ENCODE peak calls at places on chromosomes 5 and 9, in ten cellular contexts. One of them, this sample, is unnamed.

GRCh38 chr5:472076-472655 is 29.2 kb downstream of the EXOC3 start:
- DNase-seq in anterior cingulate cortex: no peak
- DNase-seq in T-helper 2 cell: peak
- DNase-seq in AG09319: no peak
- DNase-seq in mesenchymal stem cell: peak
- DNase-seq in NCI-H2081 treated with DMSO at 0.1 percent for 48 hours: no peak
- DNase-seq in lower leg skin: no peak
- DNase-seq in heart left ventricle: peak
- DNase-seq in activated CD8-positive, alpha-beta memory T cell treated with anti-CD3 and anti-CD28 coated beads, Interleukin-2, amount 50 U/mL, for 4 hours: no peak
- DNase-seq in fibroblast of lung: no peak
- DNase-seq in this sample: no peak

GRCh38 chr5:92836861-92837755 is 743.9 kb downstream of the NR2F1-AS1 start:
- DNase-seq in AG09319: no peak
- DNase-seq in anterior cingulate cortex: no peak
- DNase-seq in lower leg skin: no peak
- DNase-seq in fibroblast of lung: peak
- DNase-seq in T-helper 2 cell: no peak
- DNase-seq in NCI-H2081 treated with DMSO at 0.1 percent for 48 hours: no peak
- DNase-seq in heart left ventricle: no peak
- DNase-seq in activated CD8-positive, alpha-beta memory T cell treated with anti-CD3 and anti-CD28 coated beads, Interleukin-2, amount 50 U/mL, for 4 hours: no peak
- DNase-seq in mesenchymal stem cell: no peak
- DNase-seq in this sample: no peak

GRCh38 chr5:76196457-76196856 is 113.3 kb downstream of the SV2C start:
- DNase-seq in NCI-H2081 treated with DMSO at 0.1 percent for 48 hours: no peak
- DNase-seq in AG09319: no peak
- DNase-seq in T-helper 2 cell: no peak
- DNase-seq in activated CD8-positive, alpha-beta memory T cell treated with anti-CD3 and anti-CD28 coated beads, Interleukin-2, amount 50 U/mL, for 4 hours: no peak
- DNase-seq in lower leg skin: no peak
- DNase-seq in fibroblast of lung: no peak
- DNase-seq in heart left ventricle: no peak
- DNase-seq in mesenchymal stem cell: no peak
- DNase-seq in anterior cingulate cortex: no peak
- DNase-seq in this sample: no peak

GRCh38 chr5:151580858-151581257 is 10.3 kb downstream of the FAT2 start:
- DNase-seq in lower leg skin: no peak
- DNase-seq in T-helper 2 cell: no peak
- DNase-seq in mesenchymal stem cell: no peak
- DNase-seq in AG09319: no peak
- DNase-seq in anterior cingulate cortex: no peak
- DNase-seq in heart left ventricle: no peak
- DNase-seq in NCI-H2081 treated with DMSO at 0.1 percent for 48 hours: no peak
- DNase-seq in activated CD8-positive, alpha-beta memory T cell treated with anti-CD3 and anti-CD28 coated beads, Interleukin-2, amount 50 U/mL, for 4 hours: no peak
- DNase-seq in fibroblast of lung: no peak
- DNase-seq in this sample: no peak

GRCh38 chr5:91382530-91383026 is 539 bp downstream of the ARRDC3 start:
- DNase-seq in mesenchymal stem cell: peak
- DNase-seq in AG09319: no peak
- DNase-seq in heart left ventricle: no peak
- DNase-seq in NCI-H2081 treated with DMSO at 0.1 percent for 48 hours: no peak
- DNase-seq in lower leg skin: no peak
- DNase-seq in anterior cingulate cortex: peak
- DNase-seq in activated CD8-positive, alpha-beta memory T cell treated with anti-CD3 and anti-CD28 coated beads, Interleukin-2, amount 50 U/mL, for 4 hours: no peak
- DNase-seq in T-helper 2 cell: peak
- DNase-seq in fibroblast of lung: peak
- DNase-seq in this sample: peak

GRCh38 chr9:92414566-92414965 is 9.7 kb downstream of the OMD start:
- DNase-seq in activated CD8-positive, alpha-beta memory T cell treated with anti-CD3 and anti-CD28 coated beads, Interleukin-2, amount 50 U/mL, for 4 hours: no peak
- DNase-seq in lower leg skin: no peak
- DNase-seq in mesenchymal stem cell: no peak
- DNase-seq in anterior cingulate cortex: no peak
- DNase-seq in NCI-H2081 treated with DMSO at 0.1 percent for 48 hours: no peak
- DNase-seq in heart left ventricle: no peak
- DNase-seq in AG09319: no peak
- DNase-seq in T-helper 2 cell: no peak
- DNase-seq in fibroblast of lung: no peak
- DNase-seq in this sample: no peak

GRCh38 chr9:37338218-37338617 is 84.3 kb upstream of the GRHPR start:
- DNase-seq in anterior cingulate cortex: no peak
- DNase-seq in mesenchymal stem cell: no peak
- DNase-seq in fibroblast of lung: no peak
- DNase-seq in AG09319: no peak
- DNase-seq in NCI-H2081 treated with DMSO at 0.1 percent for 48 hours: no peak
- DNase-seq in T-helper 2 cell: no peak
- DNase-seq in heart left ventricle: no peak
- DNase-seq in lower leg skin: no peak
- DNase-seq in activated CD8-positive, alpha-beta memory T cell treated with anti-CD3 and anti-CD28 coated beads, Interleukin-2, amount 50 U/mL, for 4 hours: no peak
- DNase-seq in this sample: no peak

GRCh38 chr9:126604059-126604685 is 9.6 kb upstream of the LMX1B start:
- DNase-seq in heart left ventricle: no peak
- DNase-seq in T-helper 2 cell: no peak
- DNase-seq in anterior cingulate cortex: no peak
- DNase-seq in fibroblast of lung: no peak
- DNase-seq in mesenchymal stem cell: no peak
- DNase-seq in activated CD8-positive, alpha-beta memory T cell treated with anti-CD3 and anti-CD28 coated beads, Interleukin-2, amount 50 U/mL, for 4 hours: no peak
- DNase-seq in AG09319: no peak
- DNase-seq in NCI-H2081 treated with DMSO at 0.1 percent for 48 hours: no peak
- DNase-seq in lower leg skin: no peak
- DNase-seq in this sample: no peak

GRCh38 chr5:25688156-25688555 is 1043.4 kb upstream of the CDH10 start:
- DNase-seq in fibroblast of lung: no peak
- DNase-seq in T-helper 2 cell: no peak
- DNase-seq in activated CD8-positive, alpha-beta memory T cell treated with anti-CD3 and anti-CD28 coated beads, Interleukin-2, amount 50 U/mL, for 4 hours: no peak
- DNase-seq in anterior cingulate cortex: no peak
- DNase-seq in AG09319: no peak
- DNase-seq in lower leg skin: no peak
- DNase-seq in heart left ventricle: no peak
- DNase-seq in mesenchymal stem cell: no peak
- DNase-seq in NCI-H2081 treated with DMSO at 0.1 percent for 48 hours: no peak
- DNase-seq in this sample: no peak

GRCh38 chr5:172453206-172453985 is 929 bp downstream of the SH3PXD2B start:
- DNase-seq in activated CD8-positive, alpha-beta memory T cell treated with anti-CD3 and anti-CD28 coated beads, Interleukin-2, amount 50 U/mL, for 4 hours: no peak
- DNase-seq in mesenchymal stem cell: peak
- DNase-seq in heart left ventricle: no peak
- DNase-seq in fibroblast of lung: peak
- DNase-seq in anterior cingulate cortex: peak
- DNase-seq in T-helper 2 cell: peak
- DNase-seq in NCI-H2081 treated with DMSO at 0.1 percent for 48 hours: no peak
- DNase-seq in AG09319: no peak
- DNase-seq in lower leg skin: no peak
- DNase-seq in this sample: no peak

GRCh38 chr9:36470891-36471290 is 70.8 kb upstream of the RNF38 start:
- DNase-seq in mesenchymal stem cell: peak
- DNase-seq in activated CD8-positive, alpha-beta memory T cell treated with anti-CD3 and anti-CD28 coated beads, Interleukin-2, amount 50 U/mL, for 4 hours: peak
- DNase-seq in NCI-H2081 treated with DMSO at 0.1 percent for 48 hours: no peak
- DNase-seq in T-helper 2 cell: peak
- DNase-seq in AG09319: peak
- DNase-seq in anterior cingulate cortex: no peak
- DNase-seq in lower leg skin: peak
- DNase-seq in fibroblast of lung: peak
- DNase-seq in heart left ventricle: peak
- DNase-seq in this sample: no peak

GRCh38 chr5:111530298-111530740 is 18.0 kb upstream of the STARD4 start:
- DNase-seq in lower leg skin: peak
- DNase-seq in AG09319: no peak
- DNase-seq in mesenchymal stem cell: peak
- DNase-seq in activated CD8-positive, alpha-beta memory T cell treated with anti-CD3 and anti-CD28 coated beads, Interleukin-2, amount 50 U/mL, for 4 hours: peak
- DNase-seq in NCI-H2081 treated with DMSO at 0.1 percent for 48 hours: no peak
- DNase-seq in T-helper 2 cell: peak
- DNase-seq in heart left ventricle: peak
- DNase-seq in anterior cingulate cortex: no peak
- DNase-seq in fibroblast of lung: no peak
- DNase-seq in this sample: no peak

GRCh38 chr5:107257885-107258520 is 412.7 kb downstream of the EFNA5 start:
- DNase-seq in lower leg skin: no peak
- DNase-seq in anterior cingulate cortex: no peak
- DNase-seq in heart left ventricle: no peak
- DNase-seq in AG09319: no peak
- DNase-seq in T-helper 2 cell: peak
- DNase-seq in NCI-H2081 treated with DMSO at 0.1 percent for 48 hours: no peak
- DNase-seq in activated CD8-positive, alpha-beta memory T cell treated with anti-CD3 and anti-CD28 coated beads, Interleukin-2, amount 50 U/mL, for 4 hours: no peak
- DNase-seq in mesenchymal stem cell: no peak
- DNase-seq in fibroblast of lung: no peak
- DNase-seq in this sample: no peak

GRCh38 chr9:82882744-82883143 is 180.2 kb downstream of the RASEF start:
- DNase-seq in AG09319: no peak
- DNase-seq in fibroblast of lung: no peak
- DNase-seq in NCI-H2081 treated with DMSO at 0.1 percent for 48 hours: no peak
- DNase-seq in mesenchymal stem cell: peak
- DNase-seq in activated CD8-positive, alpha-beta memory T cell treated with anti-CD3 and anti-CD28 coated beads, Interleukin-2, amount 50 U/mL, for 4 hours: no peak
- DNase-seq in heart left ventricle: no peak
- DNase-seq in anterior cingulate cortex: no peak
- DNase-seq in T-helper 2 cell: peak
- DNase-seq in lower leg skin: no peak
- DNase-seq in this sample: no peak

GRCh38 chr9:15642369-15642962 is 89.6 kb downstream of the CCDC171 start:
- DNase-seq in activated CD8-positive, alpha-beta memory T cell treated with anti-CD3 and anti-CD28 coated beads, Interleukin-2, amount 50 U/mL, for 4 hours: no peak
- DNase-seq in NCI-H2081 treated with DMSO at 0.1 percent for 48 hours: peak
- DNase-seq in T-helper 2 cell: peak
- DNase-seq in fibroblast of lung: peak
- DNase-seq in AG09319: peak
- DNase-seq in anterior cingulate cortex: no peak
- DNase-seq in lower leg skin: no peak
- DNase-seq in heart left ventricle: no peak
- DNase-seq in mesenchymal stem cell: peak
- DNase-seq in this sample: no peak

GRCh38 chr9:129291041-129291501 is 113.0 kb upstream of the IER5L start:
- DNase-seq in lower leg skin: no peak
- DNase-seq in NCI-H2081 treated with DMSO at 0.1 percent for 48 hours: no peak
- DNase-seq in heart left ventricle: no peak
- DNase-seq in mesenchymal stem cell: no peak
- DNase-seq in AG09319: no peak
- DNase-seq in fibroblast of lung: no peak
- DNase-seq in activated CD8-positive, alpha-beta memory T cell treated with anti-CD3 and anti-CD28 coated beads, Interleukin-2, amount 50 U/mL, for 4 hours: peak
- DNase-seq in T-helper 2 cell: no peak
- DNase-seq in anterior cingulate cortex: no peak
- DNase-seq in this sample: no peak

GRCh38 chr5:42564689-42565356 is 141.6 kb downstream of the GHR start:
- DNase-seq in mesenchymal stem cell: no peak
- DNase-seq in AG09319: no peak
- DNase-seq in lower leg skin: no peak
- DNase-seq in anterior cingulate cortex: no peak
- DNase-seq in heart left ventricle: no peak
- DNase-seq in NCI-H2081 treated with DMSO at 0.1 percent for 48 hours: no peak
- DNase-seq in activated CD8-positive, alpha-beta memory T cell treated with anti-CD3 and anti-CD28 coated beads, Interleukin-2, amount 50 U/mL, for 4 hours: no peak
- DNase-seq in T-helper 2 cell: no peak
- DNase-seq in fibroblast of lung: no peak
- DNase-seq in this sample: no peak

This sample was measured in NCI-H187 treated with DMSO at 0.1 percent for 48 hours.